ENCODE peak calls at places on chromosomes 7 and 10, in four cellular contexts. One of them, this sample, is unnamed.
A peak's percentile ranks its signal among the peaks of the same experiment; 100 is the strongest.

GRCh38 chr10:72612203-72612826 is 13.6 kb downstream of the MICU1 start:
- DNase-seq in thoracic aorta: no peak
- DNase-seq in astrocyte of the spinal cord: no peak
- DNase-seq in HFFc6: peak; percentile 7
- DNase-seq in this sample: no peak

GRCh38 chr7:102008535-102009262 is 191.3 kb downstream of the CUX1 start:
- DNase-seq in thoracic aorta: no peak
- DNase-seq in astrocyte of the spinal cord: no peak
- DNase-seq in HFFc6: no peak
- DNase-seq in this sample: no peak

GRCh38 chr10:50439187-50439586 is 184.6 kb downstream of the SGMS1 start:
- DNase-seq in thoracic aorta: no peak
- DNase-seq in astrocyte of the spinal cord: no peak
- DNase-seq in HFFc6: no peak
- DNase-seq in this sample: no peak

GRCh38 chr7:100584046-100584676 is 1.8 kb downstream of the LRCH4 start:
- DNase-seq in thoracic aorta: no peak
- DNase-seq in astrocyte of the spinal cord: peak; percentile 13
- DNase-seq in HFFc6: no peak
- DNase-seq in this sample: no peak

GRCh38 chr7:25034136-25034535 is 54.2 kb upstream of the OSBPL3 start:
- DNase-seq in thoracic aorta: no peak
- DNase-seq in astrocyte of the spinal cord: no peak
- DNase-seq in HFFc6: no peak
- DNase-seq in this sample: no peak

GRCh38 chr10:103069453-103070331 is 123.4 kb downstream of the NT5C2 start:
- DNase-seq in thoracic aorta: no peak
- DNase-seq in astrocyte of the spinal cord: peak; percentile 61
- DNase-seq in HFFc6: peak; percentile 32
- DNase-seq in this sample: no peak

GRCh38 chr7:2260820-2261219 is 18.8 kb downstream of the NUDT1 start:
- DNase-seq in thoracic aorta: no peak
- DNase-seq in astrocyte of the spinal cord: no peak
- DNase-seq in HFFc6: no peak
- DNase-seq in this sample: no peak

GRCh38 chr7:110119883-110120581 is 970.9 kb upstream of the LRRN3 start:
- DNase-seq in thoracic aorta: no peak
- DNase-seq in astrocyte of the spinal cord: peak; percentile 8
- DNase-seq in HFFc6: peak; percentile 30
- DNase-seq in this sample: no peak

GRCh38 chr10:101601541-101601940 is 13.4 kb downstream of the DPCD start:
- DNase-seq in thoracic aorta: no peak
- DNase-seq in astrocyte of the spinal cord: no peak
- DNase-seq in HFFc6: no peak
- DNase-seq in this sample: no peak

GRCh38 chr7:88357794-88358533 is 51.3 kb upstream of the STEAP4 start:
- DNase-seq in thoracic aorta: no peak
- DNase-seq in astrocyte of the spinal cord: no peak
- DNase-seq in HFFc6: no peak
- DNase-seq in this sample: no peak
- TF ChIP-seq CTCF in thoracic aorta: no peak
- TF ChIP-seq CTCF in astrocyte of the spinal cord: peak; percentile 48
- TF ChIP-seq CTCF in HFFc6: no peak
- TF ChIP-seq CTCF in this sample: no peak

GRCh38 chr7:76356823-76357222 is 2.0 kb downstream of the YWHAG start:
- DNase-seq in thoracic aorta: no peak
- DNase-seq in astrocyte of the spinal cord: peak; percentile 47
- DNase-seq in HFFc6: peak; percentile 57
- DNase-seq in this sample: no peak
- TF ChIP-seq CTCF in thoracic aorta: no peak
- TF ChIP-seq CTCF in astrocyte of the spinal cord: no peak
- TF ChIP-seq CTCF in HFFc6: no peak
- TF ChIP-seq CTCF in this sample: no peak

GRCh38 chr7:30226593-30227268 is 57.7 kb upstream of the ZNRF2 start:
- DNase-seq in thoracic aorta: no peak
- DNase-seq in astrocyte of the spinal cord: no peak
- DNase-seq in HFFc6: no peak
- DNase-seq in this sample: no peak
- TF ChIP-seq CTCF in thoracic aorta: no peak
- TF ChIP-seq CTCF in astrocyte of the spinal cord: peak; percentile 21
- TF ChIP-seq CTCF in HFFc6: peak; percentile 37
- TF ChIP-seq CTCF in this sample: peak; percentile 18

DNA sequence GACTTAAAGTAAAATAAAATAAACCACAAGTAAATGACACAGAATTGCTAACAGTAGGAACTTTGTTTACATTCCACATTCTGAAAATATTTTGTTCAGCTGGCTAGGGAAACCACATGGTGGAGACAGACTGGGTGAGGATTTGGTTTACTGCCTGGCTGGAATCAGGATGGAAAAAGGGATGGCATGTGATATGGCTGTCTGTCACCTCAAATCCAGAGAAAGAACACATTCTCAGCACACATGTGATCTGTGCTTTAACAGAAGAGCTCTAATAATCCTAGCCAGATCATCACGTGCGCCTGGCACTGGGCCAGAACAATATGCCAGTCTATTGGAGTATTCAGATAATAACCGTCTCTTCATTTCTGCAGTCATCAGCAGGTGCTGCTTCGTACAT is 90.9 kb upstream of the PIP4K2A start:
- DNase-seq in thoracic aorta: no peak
- DNase-seq in astrocyte of the spinal cord: peak; percentile 54
- DNase-seq in HFFc6: peak; percentile 69
- DNase-seq in this sample: no peak
- TF ChIP-seq CTCF in thoracic aorta: peak; percentile 12
- TF ChIP-seq CTCF in astrocyte of the spinal cord: peak; percentile 24
- TF ChIP-seq CTCF in HFFc6: peak; percentile 42
- TF ChIP-seq CTCF in this sample: peak; percentile 8